ENCODE peak calls at places on chromosome 13, in seven cellular contexts. One of them, this sample, is unnamed.

GRCh38 chr13:49098771-49099512 is 121.2 kb upstream of the MLNR start:
- DNase-seq in heart right ventricle: no peak
- DNase-seq in tibial nerve: no peak
- DNase-seq in hepatocyte: no peak
- DNase-seq in left lung: no peak
- DNase-seq in lower lobe of right lung: no peak
- DNase-seq in neural progenitor cell: peak
- DNase-seq in this sample: no peak

GRCh38 chr13:97723655-97724054 is 229.8 kb upstream of the IPO5 start:
- DNase-seq in lower lobe of right lung: no peak
- DNase-seq in neural progenitor cell: no peak
- DNase-seq in left lung: peak
- DNase-seq in hepatocyte: no peak
- DNase-seq in tibial nerve: no peak
- DNase-seq in heart right ventricle: no peak
- DNase-seq in this sample: no peak

GRCh38 chr13:29901714-29902631 is 51.6 kb upstream of the UBL3 start:
- DNase-seq in neural progenitor cell: no peak
- DNase-seq in heart right ventricle: no peak
- DNase-seq in hepatocyte: peak
- DNase-seq in left lung: peak
- DNase-seq in lower lobe of right lung: no peak
- DNase-seq in tibial nerve: peak
- DNase-seq in this sample: no peak

GRCh38 chr13:44252938-44253337 is 120.7 kb upstream of the SERP2 start:
- DNase-seq in lower lobe of right lung: no peak
- DNase-seq in tibial nerve: no peak
- DNase-seq in neural progenitor cell: no peak
- DNase-seq in heart right ventricle: no peak
- DNase-seq in left lung: no peak
- DNase-seq in hepatocyte: no peak
- DNase-seq in this sample: no peak

GRCh38 chr13:109402976-109403375 is 383.4 kb downstream of the IRS2 start:
- DNase-seq in left lung: no peak
- DNase-seq in tibial nerve: no peak
- DNase-seq in hepatocyte: no peak
- DNase-seq in heart right ventricle: no peak
- DNase-seq in neural progenitor cell: no peak
- DNase-seq in lower lobe of right lung: no peak
- DNase-seq in this sample: no peak

GRCh38 chr13:98405690-98406344 is 171.1 kb downstream of the STK24 start:
- DNase-seq in left lung: no peak
- DNase-seq in neural progenitor cell: no peak
- DNase-seq in hepatocyte: no peak
- DNase-seq in tibial nerve: no peak
- DNase-seq in lower lobe of right lung: no peak
- DNase-seq in heart right ventricle: no peak
- DNase-seq in this sample: no peak

GRCh38 chr13:99845136-99845874 is 126.3 kb downstream of the ZIC5 start:
- DNase-seq in tibial nerve: no peak
- DNase-seq in left lung: no peak
- DNase-seq in hepatocyte: no peak
- DNase-seq in heart right ventricle: no peak
- DNase-seq in lower lobe of right lung: no peak
- DNase-seq in neural progenitor cell: no peak
- DNase-seq in this sample: no peak

GRCh38 chr13:96025283-96025682 is 27.9 kb downstream of the UGGT2 start:
- DNase-seq in tibial nerve: no peak
- DNase-seq in left lung: no peak
- DNase-seq in hepatocyte: no peak
- DNase-seq in neural progenitor cell: no peak
- DNase-seq in lower lobe of right lung: no peak
- DNase-seq in heart right ventricle: no peak
- DNase-seq in this sample: no peak

GRCh38 chr13:76048675-76049396 is 412.7 kb downstream of the LMO7 start:
- DNase-seq in neural progenitor cell: no peak
- DNase-seq in hepatocyte: peak
- DNase-seq in tibial nerve: no peak
- DNase-seq in left lung: no peak
- DNase-seq in heart right ventricle: no peak
- DNase-seq in lower lobe of right lung: no peak
- DNase-seq in this sample: no peak

GRCh38 chr13:29073762-29074161 is 253.6 kb downstream of the MTUS2 start:
- DNase-seq in hepatocyte: no peak
- DNase-seq in lower lobe of right lung: no peak
- DNase-seq in tibial nerve: no peak
- DNase-seq in left lung: no peak
- DNase-seq in heart right ventricle: no peak
- DNase-seq in neural progenitor cell: peak
- DNase-seq in this sample: no peak

GRCh38 chr13:60175571-60175970 is 11.8 kb upstream of the DIAPH3 start:
- DNase-seq in left lung: no peak
- DNase-seq in heart right ventricle: no peak
- DNase-seq in lower lobe of right lung: no peak
- DNase-seq in tibial nerve: no peak
- DNase-seq in hepatocyte: no peak
- DNase-seq in neural progenitor cell: no peak
- DNase-seq in this sample: no peak

GRCh38 chr13:113109151-113110047 is 3.8 kb downstream of the F7 start:
- DNase-seq in neural progenitor cell: no peak
- DNase-seq in hepatocyte: no peak
- DNase-seq in heart right ventricle: no peak
- DNase-seq in lower lobe of right lung: peak
- DNase-seq in tibial nerve: no peak
- DNase-seq in left lung: peak
- DNase-seq in this sample: no peak

GRCh38 chr13:106804996-106805395 is 237.1 kb upstream of the ARGLU1 start:
- DNase-seq in left lung: no peak
- DNase-seq in lower lobe of right lung: no peak
- DNase-seq in tibial nerve: no peak
- DNase-seq in hepatocyte: no peak
- DNase-seq in heart right ventricle: no peak
- DNase-seq in neural progenitor cell: no peak
- DNase-seq in this sample: no peak

GRCh38 chr13:27201661-27202060 is 30.1 kb upstream of the USP12 start:
- DNase-seq in neural progenitor cell: no peak
- DNase-seq in lower lobe of right lung: no peak
- DNase-seq in tibial nerve: no peak
- DNase-seq in heart right ventricle: no peak
- DNase-seq in hepatocyte: no peak
- DNase-seq in left lung: no peak
- DNase-seq in this sample: no peak

GRCh38 chr13:32538234-32538620 is 368 bp downstream of the N4BP2L2 start:
- DNase-seq in lower lobe of right lung: peak
- DNase-seq in neural progenitor cell: peak
- DNase-seq in hepatocyte: peak
- DNase-seq in tibial nerve: no peak
- DNase-seq in heart right ventricle: peak
- DNase-seq in left lung: peak
- DNase-seq in this sample: peak

GRCh38 chr13:27131202-27131623 is 40.4 kb downstream of the USP12 start:
- DNase-seq in lower lobe of right lung: no peak
- DNase-seq in tibial nerve: no peak
- DNase-seq in neural progenitor cell: no peak
- DNase-seq in left lung: peak
- DNase-seq in hepatocyte: peak
- DNase-seq in heart right ventricle: no peak
- DNase-seq in this sample: no peak

GRCh38 chr13:24627090-24627714 is 53.0 kb upstream of the ATP12A start:
- DNase-seq in neural progenitor cell: peak
- DNase-seq in left lung: no peak
- DNase-seq in heart right ventricle: no peak
- DNase-seq in hepatocyte: peak
- DNase-seq in tibial nerve: no peak
- DNase-seq in lower lobe of right lung: no peak
- DNase-seq in this sample: no peak

GRCh38 chr13:75704942-75705320 is 68.8 kb downstream of the LMO7 start:
- DNase-seq in hepatocyte: no peak
- DNase-seq in tibial nerve: no peak
- DNase-seq in heart right ventricle: no peak
- DNase-seq in neural progenitor cell: no peak
- DNase-seq in left lung: peak
- DNase-seq in lower lobe of right lung: peak
- DNase-seq in this sample: no peak

GRCh38 chr13:88188986-88189385 is 517.8 kb downstream of the SLITRK5 start:
- DNase-seq in hepatocyte: no peak
- DNase-seq in left lung: no peak
- DNase-seq in neural progenitor cell: no peak
- DNase-seq in tibial nerve: no peak
- DNase-seq in lower lobe of right lung: no peak
- DNase-seq in heart right ventricle: no peak
- DNase-seq in this sample: no peak

DNA sequence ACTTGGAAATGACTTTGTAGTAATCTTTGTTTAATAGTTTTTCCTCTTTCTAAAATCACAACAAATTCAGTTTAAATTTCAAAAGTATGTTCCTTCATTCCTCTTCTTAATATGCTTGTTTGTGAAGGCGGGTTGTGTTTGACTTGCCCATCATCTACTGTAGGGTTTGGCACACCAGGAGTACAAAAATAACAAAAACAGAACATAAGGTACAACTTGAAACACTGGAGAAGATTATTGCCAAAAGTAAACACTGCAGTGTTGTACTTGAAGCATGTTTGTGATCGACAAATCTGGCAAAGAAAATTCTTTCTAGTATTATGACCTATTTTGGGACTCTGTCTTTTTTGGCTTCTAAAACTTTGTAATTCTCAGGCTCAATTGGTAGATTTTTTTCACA is 518.6 kb downstream of the SLITRK5 start:
- DNase-seq in left lung: no peak
- DNase-seq in tibial nerve: no peak
- DNase-seq in neural progenitor cell: no peak
- DNase-seq in lower lobe of right lung: no peak
- DNase-seq in heart right ventricle: no peak
- DNase-seq in hepatocyte: no peak
- DNase-seq in this sample: no peak
- H3K27ac ChIP-seq in left lung: no peak
- H3K27ac ChIP-seq in tibial nerve: no peak
- H3K27ac ChIP-seq in neural progenitor cell: no peak
- H3K27ac ChIP-seq in lower lobe of right lung: no peak
- H3K27ac ChIP-seq in heart right ventricle: no peak
- H3K27ac ChIP-seq in hepatocyte: no peak
- H3K27ac ChIP-seq in this sample: no peak

GRCh38 chr13:77779461-77780272 is 82.2 kb downstream of the SLAIN1 start:
- DNase-seq in tibial nerve: peak
- DNase-seq in lower lobe of right lung: peak
- DNase-seq in heart right ventricle: peak
- DNase-seq in hepatocyte: peak
- DNase-seq in left lung: peak
- DNase-seq in neural progenitor cell: peak
- DNase-seq in this sample: no peak
- TF ChIP-seq CTCF in tibial nerve: peak
- TF ChIP-seq CTCF in lower lobe of right lung: peak
- TF ChIP-seq CTCF in heart right ventricle: peak
- TF ChIP-seq CTCF in hepatocyte: peak
- TF ChIP-seq CTCF in left lung: peak
- TF ChIP-seq CTCF in neural progenitor cell: peak
- TF ChIP-seq CTCF in this sample: peak

DNA sequence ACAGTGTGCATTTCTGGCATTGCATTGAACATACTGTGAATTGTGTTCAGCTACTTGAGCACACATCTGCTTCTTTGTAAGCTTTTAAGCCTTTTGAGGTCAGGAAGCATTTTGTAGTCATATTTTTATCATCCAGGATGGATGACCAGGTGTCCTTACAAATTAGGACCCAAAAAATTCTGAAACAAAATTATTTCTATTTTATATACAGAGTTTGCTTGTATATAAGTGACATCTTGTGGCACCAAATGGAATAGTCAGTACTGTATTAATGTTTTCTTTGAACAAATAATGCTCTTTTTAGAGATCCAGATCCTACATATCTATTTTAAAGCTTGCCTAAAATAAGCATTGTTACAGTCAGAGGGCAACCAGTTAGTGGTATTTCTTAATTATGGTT is 9.5 kb upstream of the SUPT20H start:
- DNase-seq in heart right ventricle: no peak
- DNase-seq in hepatocyte: no peak
- DNase-seq in tibial nerve: no peak
- DNase-seq in neural progenitor cell: no peak
- DNase-seq in left lung: no peak
- DNase-seq in lower lobe of right lung: no peak
- DNase-seq in this sample: no peak
- H3K27ac ChIP-seq in heart right ventricle: no peak
- H3K27ac ChIP-seq in hepatocyte: no peak
- H3K27ac ChIP-seq in tibial nerve: no peak
- H3K27ac ChIP-seq in neural progenitor cell: no peak
- H3K27ac ChIP-seq in left lung: no peak
- H3K27ac ChIP-seq in lower lobe of right lung: no peak
- H3K27ac ChIP-seq in this sample: no peak

DNA sequence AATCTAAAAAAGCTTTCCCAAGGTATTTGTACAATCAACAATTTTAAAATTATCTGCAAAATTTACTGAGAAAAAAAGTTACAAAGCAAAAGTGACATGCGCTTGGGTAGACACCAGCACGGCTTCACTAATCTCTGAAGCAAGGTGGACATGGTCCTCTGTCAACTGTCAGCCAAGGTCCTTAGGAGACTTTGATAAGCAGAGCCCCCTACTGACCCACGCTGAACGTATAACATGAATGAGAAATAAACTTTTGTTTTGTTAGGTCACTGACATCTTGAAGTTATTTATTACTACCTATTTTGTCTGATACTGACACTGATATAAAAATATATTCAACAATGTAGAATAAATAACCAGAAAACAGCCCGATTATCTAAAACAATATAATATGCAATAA is 100.7 kb upstream of the OBI1 start:
- DNase-seq in hepatocyte: no peak
- DNase-seq in heart right ventricle: no peak
- DNase-seq in left lung: no peak
- DNase-seq in neural progenitor cell: no peak
- DNase-seq in tibial nerve: no peak
- DNase-seq in lower lobe of right lung: no peak
- DNase-seq in this sample: no peak
- TF ChIP-seq CTCF in hepatocyte: no peak
- TF ChIP-seq CTCF in heart right ventricle: no peak
- TF ChIP-seq CTCF in left lung: no peak
- TF ChIP-seq CTCF in neural progenitor cell: no peak
- TF ChIP-seq CTCF in tibial nerve: no peak
- TF ChIP-seq CTCF in lower lobe of right lung: no peak
- TF ChIP-seq CTCF in this sample: no peak

This sample was measured in heart left ventricle.